ENCODE peak calls at places on chromosomes 12 and 14, in eight cellular contexts. One of them, this sample, is unnamed.

GRCh38 chr14:29927596-29928341 is at the start of gene PRKD1:
- DNase-seq in GM23338: peak; percentile 73
- DNase-seq in DND-41: no peak
- DNase-seq in H9: peak; percentile 65
- DNase-seq in breast epithelium: no peak
- DNase-seq in lower lobe of right lung: peak; percentile 69
- DNase-seq in cardiac muscle cell: peak; percentile 84
- DNase-seq in stomach: peak; percentile 65
- DNase-seq in this sample: no peak

GRCh38 chr12:59079472-59079871 is 159.2 kb upstream of the LRIG3 start:
- DNase-seq in breast epithelium: no peak
- DNase-seq in cardiac muscle cell: no peak
- DNase-seq in H9: no peak
- DNase-seq in GM23338: no peak
- DNase-seq in DND-41: no peak
- DNase-seq in lower lobe of right lung: no peak
- DNase-seq in stomach: no peak
- DNase-seq in this sample: no peak

GRCh38 chr12:107622005-107622404 is 63.6 kb upstream of the PWP1 start:
- DNase-seq in GM23338: peak; percentile 78
- DNase-seq in DND-41: no peak
- DNase-seq in cardiac muscle cell: peak; percentile 13
- DNase-seq in stomach: no peak
- DNase-seq in breast epithelium: no peak
- DNase-seq in H9: peak; percentile 76
- DNase-seq in lower lobe of right lung: no peak
- DNase-seq in this sample: peak; percentile 21

GRCh38 chr14:82354126-82354525 is 820.5 kb upstream of the SEL1L start:
- DNase-seq in GM23338: no peak
- DNase-seq in breast epithelium: no peak
- DNase-seq in DND-41: no peak
- DNase-seq in lower lobe of right lung: no peak
- DNase-seq in H9: no peak
- DNase-seq in stomach: no peak
- DNase-seq in cardiac muscle cell: no peak
- DNase-seq in this sample: no peak

GRCh38 chr14:80872645-80873044 is 68.9 kb downstream of the CEP128 start:
- DNase-seq in stomach: no peak
- DNase-seq in cardiac muscle cell: no peak
- DNase-seq in GM23338: no peak
- DNase-seq in lower lobe of right lung: no peak
- DNase-seq in H9: no peak
- DNase-seq in breast epithelium: no peak
- DNase-seq in DND-41: no peak
- DNase-seq in this sample: no peak

GRCh38 chr12:92216092-92216491 is 70.4 kb upstream of the BTG1 start:
- DNase-seq in breast epithelium: no peak
- DNase-seq in DND-41: no peak
- DNase-seq in GM23338: no peak
- DNase-seq in cardiac muscle cell: no peak
- DNase-seq in lower lobe of right lung: no peak
- DNase-seq in stomach: no peak
- DNase-seq in H9: no peak
- DNase-seq in this sample: no peak

GRCh38 chr14:86790408-86791364 is 1202.3 kb downstream of the GALC start:
- DNase-seq in GM23338: peak; percentile 3
- DNase-seq in stomach: no peak
- DNase-seq in DND-41: no peak
- DNase-seq in breast epithelium: no peak
- DNase-seq in cardiac muscle cell: no peak
- DNase-seq in H9: no peak
- DNase-seq in lower lobe of right lung: no peak
- DNase-seq in this sample: no peak

GRCh38 chr14:68418192-68419118 is 374.4 kb downstream of the ZFP36L1 start:
- DNase-seq in GM23338: no peak
- DNase-seq in DND-41: no peak
- DNase-seq in breast epithelium: peak; percentile 43
- DNase-seq in stomach: no peak
- DNase-seq in H9: no peak
- DNase-seq in lower lobe of right lung: no peak
- DNase-seq in cardiac muscle cell: no peak
- DNase-seq in this sample: no peak

GRCh38 chr12:28190321-28191017 is at the start of gene CCDC91:
- DNase-seq in stomach: peak; percentile 88
- DNase-seq in H9: peak; percentile 91
- DNase-seq in cardiac muscle cell: peak; percentile 90
- DNase-seq in DND-41: peak; percentile 89
- DNase-seq in GM23338: peak; percentile 88
- DNase-seq in lower lobe of right lung: peak; percentile 91
- DNase-seq in breast epithelium: peak; percentile 89
- DNase-seq in this sample: peak; percentile 87
- TF ChIP-seq CTCF in stomach: no peak
- TF ChIP-seq CTCF in H9: no peak
- TF ChIP-seq CTCF in cardiac muscle cell: no peak
- TF ChIP-seq CTCF in DND-41: peak; percentile 25
- TF ChIP-seq CTCF in GM23338: peak; percentile 17
- TF ChIP-seq CTCF in lower lobe of right lung: no peak
- TF ChIP-seq CTCF in breast epithelium: no peak
- TF ChIP-seq CTCF in this sample: peak; percentile 19

GRCh38 chr12:111429760-111430417 is 24.2 kb downstream of the SH2B3 start:
- DNase-seq in GM23338: no peak
- DNase-seq in DND-41: peak; percentile 56
- DNase-seq in breast epithelium: no peak
- DNase-seq in stomach: no peak
- DNase-seq in cardiac muscle cell: no peak
- DNase-seq in lower lobe of right lung: no peak
- DNase-seq in H9: no peak
- DNase-seq in this sample: no peak
- H3K4me1 ChIP-seq in GM23338: peaks cover 43% of the 10 kb centered on the region
- H3K4me1 ChIP-seq in DND-41: peaks cover 3% of the 10 kb centered on the region
- H3K4me1 ChIP-seq in breast epithelium: no peaks in the 10 kb centered on the region
- H3K4me1 ChIP-seq in stomach: peaks cover 73% of the 10 kb centered on the region
- H3K4me1 ChIP-seq in cardiac muscle cell: peaks cover 9% of the 10 kb centered on the region
- H3K4me1 ChIP-seq in lower lobe of right lung: peaks cover 100% of the 10 kb centered on the region
- H3K4me1 ChIP-seq in H9: peaks cover 8% of the 10 kb centered on the region
- H3K4me1 ChIP-seq in this sample: peaks cover 54% of the 10 kb centered on the region

DNA sequence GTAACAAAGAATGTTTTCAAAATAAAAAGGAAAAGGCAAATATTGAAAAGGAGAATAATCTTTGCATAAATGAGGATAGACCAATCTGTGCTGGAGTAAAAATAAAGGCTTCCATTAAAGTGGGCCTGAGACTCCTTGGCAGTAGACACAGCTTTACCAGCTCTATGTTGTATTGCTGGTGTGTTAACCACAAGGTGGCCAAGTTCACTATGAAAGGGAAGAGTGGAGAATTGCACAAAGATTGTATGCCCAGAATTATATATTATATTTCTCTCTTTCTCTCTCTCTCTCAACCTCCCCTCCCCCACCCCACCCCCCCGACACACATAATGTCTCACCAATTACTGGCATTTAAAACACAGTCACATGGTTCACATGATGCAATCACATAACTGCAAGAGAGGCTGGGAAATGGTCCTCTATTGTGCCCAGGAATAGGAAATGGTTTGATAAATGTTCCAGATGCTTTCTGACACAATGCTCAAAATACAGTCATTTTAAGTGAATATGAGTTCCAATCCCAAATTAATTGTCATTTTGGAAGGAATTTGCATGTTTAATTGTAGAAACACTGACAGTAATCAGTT is 222.6 kb upstream of the SYT1 start:
- DNase-seq in DND-41: no peak
- DNase-seq in breast epithelium: no peak
- DNase-seq in H9: no peak
- DNase-seq in lower lobe of right lung: no peak
- DNase-seq in GM23338: peak; percentile 19
- DNase-seq in stomach: no peak
- DNase-seq in cardiac muscle cell: peak; percentile 42
- DNase-seq in this sample: no peak
- TF ChIP-seq CTCF in DND-41: no peak
- TF ChIP-seq CTCF in breast epithelium: no peak
- TF ChIP-seq CTCF in H9: peak; percentile 49
- TF ChIP-seq CTCF in lower lobe of right lung: no peak
- TF ChIP-seq CTCF in GM23338: peak; percentile 49
- TF ChIP-seq CTCF in stomach: no peak
- TF ChIP-seq CTCF in cardiac muscle cell: no peak
- TF ChIP-seq CTCF in this sample: no peak

GRCh38 chr14:93049867-93050331 is 65.8 kb downstream of the ITPK1 start:
- DNase-seq in lower lobe of right lung: no peak
- DNase-seq in breast epithelium: no peak
- DNase-seq in GM23338: no peak
- DNase-seq in cardiac muscle cell: peak; percentile 46
- DNase-seq in H9: no peak
- DNase-seq in stomach: peak; percentile 44
- DNase-seq in DND-41: no peak
- DNase-seq in this sample: no peak

GRCh38 chr14:93049295-93049694 is 66.4 kb downstream of the ITPK1 start:
- DNase-seq in cardiac muscle cell: no peak
- DNase-seq in breast epithelium: no peak
- DNase-seq in stomach: no peak
- DNase-seq in GM23338: no peak
- DNase-seq in DND-41: no peak
- DNase-seq in H9: no peak
- DNase-seq in lower lobe of right lung: no peak
- DNase-seq in this sample: no peak

GRCh38 chr14:93051600-93052546 is 63.9 kb downstream of the ITPK1 start:
- DNase-seq in lower lobe of right lung: no peak
- DNase-seq in GM23338: peak; percentile 86
- DNase-seq in H9: peak; percentile 78
- DNase-seq in DND-41: no peak
- DNase-seq in breast epithelium: no peak
- DNase-seq in cardiac muscle cell: no peak
- DNase-seq in stomach: no peak
- DNase-seq in this sample: no peak

GRCh38 chr14:93048843-93049242 is 66.9 kb downstream of the ITPK1 start:
- DNase-seq in GM23338: no peak
- DNase-seq in cardiac muscle cell: no peak
- DNase-seq in H9: no peak
- DNase-seq in lower lobe of right lung: no peak
- DNase-seq in DND-41: no peak
- DNase-seq in breast epithelium: no peak
- DNase-seq in stomach: no peak
- DNase-seq in this sample: no peak

DNA sequence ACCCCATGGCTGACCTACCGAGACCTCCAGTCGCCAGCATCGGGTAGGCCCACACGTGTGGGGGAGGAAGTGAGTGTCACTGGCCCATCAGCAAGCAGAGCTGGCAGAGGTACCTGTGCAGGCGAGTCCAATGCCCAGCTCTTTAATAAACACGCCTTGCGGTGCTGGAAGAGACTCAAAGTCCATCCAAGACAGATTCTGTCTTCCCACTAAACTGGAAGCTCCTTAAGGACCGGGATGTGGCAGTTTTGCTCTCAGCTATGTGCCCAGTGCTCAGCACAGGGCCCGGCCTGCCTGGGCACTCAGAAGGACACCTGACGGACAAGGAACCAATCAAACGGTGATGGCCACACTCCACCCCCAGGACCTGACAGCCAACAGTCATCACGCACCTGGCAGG is 65.0 kb downstream of the ITPK1 start:
- DNase-seq in DND-41: no peak
- DNase-seq in stomach: no peak
- DNase-seq in breast epithelium: no peak
- DNase-seq in H9: no peak
- DNase-seq in cardiac muscle cell: no peak
- DNase-seq in GM23338: no peak
- DNase-seq in lower lobe of right lung: no peak
- DNase-seq in this sample: no peak
- H3K4me1 ChIP-seq in DND-41: no peaks in the 10 kb centered on the region
- H3K4me1 ChIP-seq in stomach: peaks cover 30% of the 10 kb centered on the region
- H3K4me1 ChIP-seq in breast epithelium: no peaks in the 10 kb centered on the region
- H3K4me1 ChIP-seq in H9: peaks cover 7% of the 10 kb centered on the region
- H3K4me1 ChIP-seq in cardiac muscle cell: peaks cover 41% of the 10 kb centered on the region
- H3K4me1 ChIP-seq in GM23338: peaks cover 52% of the 10 kb centered on the region
- H3K4me1 ChIP-seq in lower lobe of right lung: peaks cover 28% of the 10 kb centered on the region
- H3K4me1 ChIP-seq in this sample: peaks cover 3% of the 10 kb centered on the region

DNA sequence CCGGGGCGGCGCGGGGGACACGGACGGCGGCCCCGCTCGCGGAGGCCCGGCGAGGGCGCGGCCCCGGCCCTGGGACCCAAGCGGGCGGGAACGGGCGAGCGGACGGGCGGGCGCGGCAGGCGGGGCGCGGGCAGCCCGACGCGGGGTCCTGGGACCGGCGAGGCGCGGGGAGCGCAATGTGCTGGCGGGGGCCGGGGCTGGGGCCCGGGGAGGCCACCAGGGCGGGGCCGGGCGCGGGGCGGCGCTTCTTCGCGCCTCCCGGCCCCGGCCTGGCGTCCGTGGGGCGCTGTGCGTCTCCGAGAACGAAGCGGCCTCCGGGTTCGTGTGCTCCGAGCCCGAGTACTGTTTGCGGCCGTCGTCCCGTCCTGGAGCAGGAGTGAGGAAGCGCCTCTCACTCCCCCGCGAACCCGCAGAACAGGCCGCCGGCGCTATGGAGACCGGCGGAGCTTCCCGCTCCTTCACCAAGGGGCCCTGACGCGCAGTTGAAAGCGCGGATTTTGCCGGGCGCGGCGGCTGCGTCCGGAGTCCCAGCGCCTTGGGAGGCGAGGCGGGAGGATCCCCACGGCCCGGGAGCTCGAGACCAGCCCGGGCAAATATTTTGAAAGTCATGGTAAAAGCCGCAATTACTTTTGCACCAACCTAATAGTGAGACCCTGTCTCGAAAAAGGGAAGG is 415 bp upstream of the ANKLE2 start:
- DNase-seq in DND-41: peak; percentile 84
- DNase-seq in GM23338: peak; percentile 92
- DNase-seq in lower lobe of right lung: peak; percentile 91
- DNase-seq in stomach: peak; percentile 89
- DNase-seq in H9: peak; percentile 80
- DNase-seq in breast epithelium: peak; percentile 70
- DNase-seq in cardiac muscle cell: peak; percentile 94
- DNase-seq in this sample: peak; percentile 92
- TF ChIP-seq CTCF in DND-41: peak; percentile 28
- TF ChIP-seq CTCF in GM23338: no peak
- TF ChIP-seq CTCF in lower lobe of right lung: peak; percentile 39
- TF ChIP-seq CTCF in stomach: no peak
- TF ChIP-seq CTCF in H9: peak; percentile 32
- TF ChIP-seq CTCF in breast epithelium: no peak
- TF ChIP-seq CTCF in cardiac muscle cell: peak; percentile 14
- TF ChIP-seq CTCF in this sample: peak; percentile 41

DNA sequence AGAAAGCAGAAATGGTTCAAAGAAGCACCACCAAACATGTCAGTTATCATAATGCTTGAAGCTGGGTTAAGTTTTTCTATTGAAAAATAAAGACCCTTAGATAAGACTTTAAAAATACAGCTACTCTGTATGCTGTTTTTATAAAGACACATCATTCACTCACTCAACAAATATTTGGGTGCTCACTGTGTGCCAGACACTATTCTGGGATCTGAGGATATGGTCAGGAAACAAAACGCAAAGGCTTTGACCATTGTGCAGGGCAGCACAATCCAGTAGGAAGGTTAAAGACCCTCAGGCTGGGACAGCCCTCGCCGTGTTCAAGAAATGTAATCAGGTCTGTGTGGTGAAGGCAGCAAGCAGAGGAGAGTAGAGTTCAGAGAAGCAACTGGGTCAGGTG is 38.0 kb upstream of the DPY19L2 start:
- DNase-seq in DND-41: no peak
- DNase-seq in stomach: no peak
- DNase-seq in H9: no peak
- DNase-seq in lower lobe of right lung: no peak
- DNase-seq in breast epithelium: no peak
- DNase-seq in cardiac muscle cell: no peak
- DNase-seq in GM23338: no peak
- DNase-seq in this sample: no peak
- H3K4me1 ChIP-seq in DND-41: no peaks in the 10 kb centered on the region
- H3K4me1 ChIP-seq in stomach: no peaks in the 10 kb centered on the region
- H3K4me1 ChIP-seq in H9: no peaks in the 10 kb centered on the region
- H3K4me1 ChIP-seq in lower lobe of right lung: no peaks in the 10 kb centered on the region
- H3K4me1 ChIP-seq in breast epithelium: no peaks in the 10 kb centered on the region
- H3K4me1 ChIP-seq in cardiac muscle cell: no peaks in the 10 kb centered on the region
- H3K4me1 ChIP-seq in GM23338: no peaks in the 10 kb centered on the region
- H3K4me1 ChIP-seq in this sample: no peaks in the 10 kb centered on the region